ENCODE peak calls at places on chromosomes 1 and 21, in four cellular contexts. L, E, T and V are unnamed samples.

GRCh38 chr1:10829965-10830515 is 33.6 kb upstream of the CASZ1 start:
- DNase-seq in E (no peak), T (no peak), L (no peak), V (no peak)

GRCh38 chr1:178057863-178058576 is 35.9 kb upstream of the RASAL2 start:
- DNase-seq in T (no peak), L (no peak), E (no peak), V (no peak)

GRCh38 chr1:50978144-50978851 is 8.3 kb downstream of the CDKN2C start:
- DNase-seq in T (peak), E (no peak), L (peak), V (peak)

GRCh38 chr1:94063379-94063778 is 57.6 kb downstream of the ABCA4 start:
- DNase-seq in E (no peak), L (no peak), T (no peak), V (no peak)

GRCh38 chr1:16210581-16210980 is 1.9 kb downstream of the ARHGEF19 start:
- DNase-seq in T (no peak), E (no peak), L (no peak), V (no peak)

GRCh38 chr21:27799861-27800260 is 833.0 kb upstream of the ADAMTS5 start:
- DNase-seq in L (no peak), T (no peak), E (no peak), V (no peak)

GRCh38 chr1:207990455-207990854 is 79.5 kb upstream of the CD34 start:
- DNase-seq in E (no peak), L (no peak), T (no peak), V (no peak)

GRCh38 chr1:167659440-167659839 is 29.4 kb downstream of the RCSD1 start:
- DNase-seq in T (no peak), E (no peak), L (no peak), V (no peak)

GRCh38 chr1:168138134-168138533 is 1.4 kb upstream of the GPR161 start:
- DNase-seq in L (no peak), T (no peak), E (no peak), V (no peak)

GRCh38 chr1:6585841-6586240 is 6.0 kb downstream of the ZBTB48 start:
- DNase-seq in L (no peak), T (no peak), E (no peak), V (no peak)

GRCh38 chr1:12435639-12436344 is 182.2 kb downstream of the DHRS3 start:
- DNase-seq in E (no peak), L (peak), T (no peak), V (peak)

GRCh38 chr1:232543194-232543593 is 86.7 kb downstream of the SIPA1L2 start:
- DNase-seq in E (no peak), T (no peak), L (no peak), V (no peak)

GRCh38 chr1:200776949-200777348 is 38.3 kb downstream of the CAMSAP2 start:
- DNase-seq in L (no peak), E (no peak), T (no peak), V (no peak)

GRCh38 chr1:25068316-25068715 is 138.2 kb upstream of the RUNX3 start:
- DNase-seq in E (no peak), T (no peak), L (no peak), V (no peak)

GRCh38 chr1:226798427-226799411 is 59.6 kb upstream of the ITPKB start:
- DNase-seq in E (no peak), T (peak), L (peak), V (peak)

GRCh38 chr1:235416662-235417049 is 49.4 kb downstream of the TBCE start:
- DNase-seq in L (no peak), T (no peak), E (no peak), V (no peak)

GRCh38 chr21:27339902-27340301 is 373.0 kb upstream of the ADAMTS5 start:
- DNase-seq in E (no peak), T (no peak), L (no peak), V (no peak)

GRCh38 chr1:183804916-183805734 is at the start of gene RGL1:
- DNase-seq in T (no peak), L (no peak), E (no peak), V (peak)

GRCh38 chr1:1827089-1827433 is 48.8 kb upstream of the NADK start:
- DNase-seq in E (no peak), L (no peak), T (no peak), V (no peak)

GRCh38 chr1:61086245-61086644 is 3.9 kb downstream of the NFIA start:
- DNase-seq in T (no peak), L (no peak), E (no peak), V (no peak)

GRCh38 chr21:45152265-45152746 is 77.9 kb downstream of the ADARB1 start:
- DNase-seq in T (peak), E (no peak), L (peak), V (peak)

GRCh38 chr1:196861429-196861828 is 26.4 kb upstream of the CFHR4 start:
- DNase-seq in L (no peak), T (no peak), E (no peak), V (no peak)

GRCh38 chr21:27001526-27001925 is 34.6 kb upstream of the ADAMTS5 start:
- DNase-seq in E (no peak), L (no peak), T (no peak), V (no peak)

GRCh38 chr21:29168874-29169273 is 38.4 kb downstream of the MAP3K7CL start:
- DNase-seq in L (no peak), E (no peak), T (no peak), V (no peak)

GRCh38 chr1:36321119-36321951 is 2.1 kb downstream of the EVA1B start:
- DNase-seq in L (no peak), E (no peak), T (no peak), V (peak)

GRCh38 chr1:242544071-242544470 is 19.6 kb upstream of the PLD5 start:
- DNase-seq in E (no peak), L (no peak), T (no peak), V (no peak)

GRCh38 chr1:182066934-182067333 is 5.4 kb upstream of the ZNF648 start:
- DNase-seq in L (no peak), T (no peak), E (no peak), V (no peak)

GRCh38 chr1:223774133-223774811 is 61.9 kb downstream of the CAPN2 start:
- DNase-seq in T (no peak), E (no peak), L (no peak), V (peak)

GRCh38 chr1:63984257-63984626 is 210.4 kb downstream of the ROR1 start:
- DNase-seq in T (no peak), E (no peak), L (no peak), V (no peak)

GRCh38 chr21:35371217-35371616 is 322.1 kb upstream of the RUNX1 start:
- DNase-seq in E (no peak), L (no peak), T (no peak), V (no peak)

GRCh38 chr1:90149101-90149500 is 154.2 kb downstream of the ZNF326 start:
- DNase-seq in T (no peak), E (no peak), L (no peak), V (no peak)

GRCh38 chr1:235067396-235068154 is 61.1 kb downstream of the TOMM20 start:
- DNase-seq in E (peak), L (no peak), T (no peak), V (no peak)

GRCh38 chr1:80656011-80656627 is 1144.6 kb upstream of the ADGRL2 start:
- DNase-seq in T (no peak), L (peak), E (no peak), V (peak)

GRCh38 chr1:74504125-74505065 is 8.0 kb downstream of the LRRC53 start:
- DNase-seq in T (peak), L (peak), E (no peak), V (peak)

GRCh38 chr21:43810505-43811261 is 21.3 kb downstream of the RRP1 start:
- DNase-seq in E (no peak), L (peak), T (peak), V (peak)

GRCh38 chr1:183327429-183328290 is 90.5 kb downstream of the NMNAT2 start:
- DNase-seq in L (no peak), E (no peak), T (no peak), V (no peak)

GRCh38 chr1:8962812-8963669 is 17.4 kb downstream of the CA6 start:
- DNase-seq in L (peak), T (peak), E (no peak), V (peak)

GRCh38 chr1:199404191-199404590 is 623.3 kb upstream of the NR5A2 start:
- DNase-seq in T (no peak), L (no peak), E (no peak), V (no peak)

GRCh38 chr21:31659286-31660133 is at the start of gene SOD1:
- DNase-seq in E (peak), L (peak), T (peak), V (peak)
- TF ChIP-seq CTCF in E (peak), L (no peak), T (no peak), V (no peak)

GRCh38 chr21:38286739-38287426 is 30.1 kb downstream of the KCNJ15 start:
- DNase-seq in T (no peak), E (no peak), L (no peak), V (no peak)

GRCh38 chr21:38284221-38284620 is 27.4 kb downstream of the KCNJ15 start:
- DNase-seq in E (no peak), T (no peak), L (no peak), V (no peak)

GRCh38 chr21:38277501-38278111 is 20.8 kb downstream of the KCNJ15 start:
- DNase-seq in E (no peak), L (no peak), T (no peak), V (no peak)

GRCh38 chr21:38280446-38280845 is 23.7 kb downstream of the KCNJ15 start:
- DNase-seq in L (no peak), E (no peak), T (no peak), V (no peak)

GRCh38 chr21:38282921-38283320 is 26.1 kb downstream of the KCNJ15 start:
- DNase-seq in T (no peak), L (no peak), E (no peak), V (no peak)
- H3K4me3 ChIP-seq in T (no peak), L (no peak), E (no peak), V (no peak)

GRCh38 chr21:46551636-46552241 is 53.1 kb downstream of the S100B start:
- DNase-seq in T (no peak), E (no peak), L (peak), V (no peak)
- TF ChIP-seq CTCF in T (no peak), E (no peak), L (peak), V (no peak)

GRCh38 chr21:31360717-31361116 is 16.7 kb upstream of the TIAM1 start:
- DNase-seq in T (no peak), L (no peak), E (no peak), V (no peak)

GRCh38 chr21:31358148-31358547 is 14.1 kb upstream of the TIAM1 start:
- DNase-seq in T (no peak), E (no peak), L (no peak), V (no peak)

GRCh38 chr21:31366825-31367224 is 22.8 kb upstream of the TIAM1 start:
- DNase-seq in L (no peak), E (no peak), T (no peak), V (no peak)

GRCh38 chr21:31364265-31364945 is 20.3 kb upstream of the TIAM1 start:
- DNase-seq in T (peak), E (no peak), L (no peak), V (no peak)

GRCh38 chr21:31363720-31364119 is 19.7 kb upstream of the TIAM1 start:
- DNase-seq in L (no peak), T (peak), E (no peak), V (no peak)
- H3K4me3 ChIP-seq in L (no peak), T (peak), E (no peak), V (no peak)

DNA sequence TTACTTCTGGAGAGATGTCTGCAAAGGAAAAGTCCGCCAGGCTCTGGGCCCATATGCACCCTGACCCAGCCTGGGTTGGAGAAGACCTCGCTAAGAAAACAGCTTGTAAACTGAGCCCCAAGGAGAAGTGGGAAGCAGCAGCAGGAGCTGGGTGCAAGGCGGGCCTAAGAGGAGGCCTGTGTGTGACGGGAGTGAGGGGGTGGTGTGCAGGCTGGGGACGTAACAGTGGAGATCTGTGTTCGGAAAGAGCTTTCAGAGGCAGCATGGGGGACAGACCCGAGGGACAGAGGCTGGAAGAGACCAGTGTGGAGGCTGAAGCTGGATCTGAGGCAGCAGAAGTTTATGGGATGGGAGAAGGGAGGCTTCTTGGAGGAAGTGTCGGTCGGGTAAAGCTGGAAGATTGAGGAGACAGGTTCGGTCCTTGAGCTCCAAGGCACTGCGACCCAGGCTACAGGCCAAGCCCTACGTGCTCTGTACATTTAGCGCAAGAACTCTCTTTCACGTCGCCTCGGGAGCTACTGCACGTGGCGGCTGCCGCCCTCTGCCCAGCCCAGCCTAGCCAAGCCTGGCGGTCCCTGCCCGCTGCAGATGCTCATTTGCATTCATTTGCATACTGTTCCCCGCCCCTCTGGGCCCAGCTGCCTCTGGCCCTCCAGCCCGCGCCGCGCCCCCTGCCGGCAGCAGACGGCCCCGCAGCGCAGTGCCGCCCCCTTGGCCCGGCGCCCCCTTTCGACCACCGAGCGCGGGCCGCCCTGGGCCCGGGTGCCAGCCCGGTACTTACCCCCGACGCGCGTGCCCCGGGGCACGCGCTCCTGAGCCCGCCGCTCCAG is 6.3 kb downstream of the HPCA start:
- DNase-seq in L (peak), T (no peak), E (no peak), V (peak)
- TF ChIP-seq CTCF in L (peak), T (no peak), E (peak), V (peak)

GRCh38 chr1:31939484-31940329 is 1.5 kb upstream of the PTP4A2 start:
- DNase-seq in L (peak), E (no peak), T (peak), V (peak)

GRCh38 chr1:31943546-31944184 is 5.5 kb upstream of the PTP4A2 start:
- DNase-seq in L (no peak), T (peak), E (no peak), V (peak)

GRCh38 chr1:31949862-31950261 is 11.7 kb upstream of the PTP4A2 start:
- DNase-seq in L (no peak), E (no peak), T (no peak), V (no peak)

DNA sequence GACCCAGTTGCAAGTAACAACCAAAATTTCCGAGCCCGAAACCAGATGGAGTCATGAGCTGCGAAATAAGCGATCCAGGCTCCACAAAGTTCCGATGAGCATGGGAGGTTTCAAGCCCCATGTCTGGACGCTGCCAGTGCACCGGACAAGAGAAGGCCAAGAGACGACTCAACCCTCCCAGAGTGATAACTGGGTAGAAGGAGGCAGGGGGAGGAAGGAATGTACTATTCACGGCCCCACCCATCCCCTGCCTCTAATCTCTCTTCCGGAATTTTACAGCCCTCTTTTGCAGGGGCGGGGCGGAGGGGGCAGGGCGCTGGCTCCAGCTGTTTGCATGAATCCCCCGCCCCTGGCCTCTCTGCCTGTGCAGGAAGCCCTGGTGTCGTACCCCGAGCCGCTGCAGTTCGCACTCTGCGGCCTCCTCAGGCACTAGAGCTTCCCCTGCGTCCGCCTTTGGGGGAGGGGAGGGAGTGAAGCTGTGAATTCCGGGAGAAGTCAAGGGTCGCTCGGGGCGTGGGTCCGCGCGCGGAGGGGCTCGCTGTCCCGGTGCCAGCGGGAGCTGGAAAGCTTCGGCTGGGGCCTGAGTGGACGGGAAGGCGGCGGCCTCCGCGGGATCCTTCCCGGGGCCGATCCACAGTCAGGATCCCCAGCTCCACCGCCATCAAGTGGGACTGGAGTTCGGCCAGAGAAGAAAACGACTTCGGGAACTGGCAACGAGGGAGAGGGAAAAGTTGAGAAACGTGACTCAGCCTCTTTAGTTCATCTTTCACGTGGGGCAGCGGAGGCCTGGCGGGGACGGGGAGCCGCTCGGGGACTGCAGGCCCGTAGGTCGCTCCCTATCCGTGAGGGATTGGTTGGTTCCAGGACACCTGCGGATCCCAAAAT is 6.3 kb upstream of the PTP4A2 start:
- DNase-seq in E (peak), L (peak), T (peak), V (peak)
- H3K4me3 ChIP-seq in E (peak), L (peak), T (peak), V (peak)

DNA sequence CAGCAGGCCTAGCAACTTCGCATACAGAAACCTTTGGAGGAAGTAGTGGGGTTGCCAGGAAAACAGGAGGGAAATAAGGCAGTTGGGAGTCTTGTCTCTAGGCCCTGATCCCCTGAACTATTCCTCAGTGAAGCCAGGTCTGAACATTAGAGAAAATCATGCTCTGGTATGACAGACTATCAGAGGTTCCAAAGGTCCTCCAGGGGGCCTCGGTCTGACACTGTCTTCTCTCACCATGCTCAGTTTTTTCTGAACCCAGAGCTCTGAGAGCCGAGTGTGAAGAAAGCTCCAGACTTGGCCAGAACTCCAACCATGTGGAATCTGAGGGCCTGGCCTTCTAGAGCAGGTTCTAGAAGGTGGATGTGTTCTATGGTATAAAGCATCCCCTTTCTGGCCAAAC is 4.0 kb downstream of the TOMM40L start:
- DNase-seq in T (no peak), E (no peak), L (no peak), V (no peak)
- TF ChIP-seq CTCF in T (peak), E (no peak), L (no peak), V (no peak)

GRCh38 chr1:116915182-116915611 is 5.5 kb downstream of the PTGFRN start:
- DNase-seq in T (no peak), L (no peak), E (no peak), V (no peak)
- H3K4me3 ChIP-seq in T (no peak), L (no peak), E (peak), V (no peak)

DNA sequence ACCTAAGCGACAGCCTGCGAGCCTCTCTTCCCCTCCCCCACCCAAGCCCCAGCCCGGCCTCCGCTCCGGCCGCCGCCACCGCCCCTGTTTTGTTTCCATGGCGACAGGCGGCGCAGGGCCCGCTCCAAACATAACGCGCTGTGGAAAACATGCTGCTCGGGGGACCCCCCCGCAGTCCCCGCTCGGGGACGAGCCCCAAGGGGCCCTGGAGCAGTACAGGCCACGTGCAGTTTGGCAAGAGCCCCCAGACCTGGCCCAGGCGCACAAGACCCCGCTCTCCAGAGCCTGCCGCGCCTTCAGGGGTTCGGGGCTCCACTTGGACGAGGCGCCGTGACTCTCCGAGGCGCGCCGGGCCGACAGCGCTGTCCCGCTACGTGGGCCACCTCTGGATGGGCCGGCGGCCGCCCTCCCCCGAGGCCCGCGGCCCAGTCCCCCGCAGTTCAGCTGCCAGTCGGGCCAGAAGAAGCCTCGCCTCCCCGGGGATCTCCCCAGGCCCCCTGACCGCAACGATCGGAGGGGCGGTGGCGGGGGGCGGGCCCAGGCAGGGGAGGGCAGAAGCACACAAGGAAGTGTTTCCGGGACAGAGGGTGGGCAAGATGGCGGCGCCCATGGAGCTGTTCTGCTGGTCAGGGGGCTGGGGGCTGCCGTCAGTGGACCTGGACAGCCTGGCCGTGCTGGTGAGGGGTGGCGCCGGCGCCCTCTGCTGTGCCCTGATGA is at the start of gene MTX1:
- DNase-seq in T (peak), E (peak), L (peak), V (peak)
- TF ChIP-seq CTCF in T (peak), E (no peak), L (no peak), V (no peak)

GRCh38 chr1:173122958-173123852 is 72.5 kb upstream of the TNFSF18 start:
- DNase-seq in T (no peak), E (peak), L (no peak), V (no peak)
- H3K4me3 ChIP-seq in T (no peak), E (peak), L (no peak), V (no peak)